ENCODE peak calls at places on chromosomes 3 and 15, in seven cellular contexts. One of them, this sample, is unnamed.

GRCh38 chr3:149657458-149657795 is 398 bp downstream of the WWTR1 start:
- DNase-seq in effector memory CD4-positive, alpha-beta T cell: no peak
- DNase-seq in NCI-H2081: no peak
- DNase-seq in SK-N-DZ: no peak
- DNase-seq in HEK293T: no peak
- DNase-seq in caudate nucleus: no peak
- DNase-seq in ELR: peak; percentile 66
- DNase-seq in this sample: no peak

GRCh38 chr3:143002083-143002712 is 828 bp downstream of the U2SURP start:
- DNase-seq in effector memory CD4-positive, alpha-beta T cell: no peak
- DNase-seq in HEK293T: peak; percentile 30
- DNase-seq in SK-N-DZ: peak; percentile 40
- DNase-seq in NCI-H2081: peak; percentile 68
- DNase-seq in caudate nucleus: no peak
- DNase-seq in ELR: peak; percentile 57
- DNase-seq in this sample: no peak

GRCh38 chr15:77282333-77282732 is 137.6 kb downstream of the PEAK1 start:
- DNase-seq in NCI-H2081: no peak
- DNase-seq in effector memory CD4-positive, alpha-beta T cell: no peak
- DNase-seq in SK-N-DZ: no peak
- DNase-seq in HEK293T: no peak
- DNase-seq in caudate nucleus: no peak
- DNase-seq in ELR: peak; percentile 55
- DNase-seq in this sample: no peak

GRCh38 chr3:190375250-190375649 is 12.7 kb upstream of the CLDN16 start:
- DNase-seq in caudate nucleus: no peak
- DNase-seq in SK-N-DZ: no peak
- DNase-seq in HEK293T: no peak
- DNase-seq in ELR: no peak
- DNase-seq in NCI-H2081: no peak
- DNase-seq in effector memory CD4-positive, alpha-beta T cell: no peak
- DNase-seq in this sample: no peak

GRCh38 chr3:143070977-143071551 is 48.5 kb upstream of the CHST2 start:
- DNase-seq in effector memory CD4-positive, alpha-beta T cell: no peak
- DNase-seq in ELR: peak; percentile 85
- DNase-seq in caudate nucleus: no peak
- DNase-seq in SK-N-DZ: no peak
- DNase-seq in HEK293T: no peak
- DNase-seq in NCI-H2081: no peak
- DNase-seq in this sample: no peak

GRCh38 chr15:100234158-100235029 is 107.4 kb downstream of the ADAMTS17 start:
- DNase-seq in NCI-H2081: no peak
- DNase-seq in ELR: no peak
- DNase-seq in caudate nucleus: no peak
- DNase-seq in effector memory CD4-positive, alpha-beta T cell: no peak
- DNase-seq in SK-N-DZ: no peak
- DNase-seq in HEK293T: no peak
- DNase-seq in this sample: no peak

GRCh38 chr3:126131881-126132750 is 48.2 kb upstream of the SLC41A3 start:
- DNase-seq in SK-N-DZ: no peak
- DNase-seq in HEK293T: no peak
- DNase-seq in NCI-H2081: no peak
- DNase-seq in effector memory CD4-positive, alpha-beta T cell: no peak
- DNase-seq in ELR: no peak
- DNase-seq in caudate nucleus: no peak
- DNase-seq in this sample: peak; percentile 55

GRCh38 chr3:127061641-127062040 is 78.7 kb downstream of the PLXNA1 start:
- DNase-seq in effector memory CD4-positive, alpha-beta T cell: no peak
- DNase-seq in HEK293T: no peak
- DNase-seq in ELR: no peak
- DNase-seq in caudate nucleus: no peak
- DNase-seq in SK-N-DZ: peak; percentile 48
- DNase-seq in NCI-H2081: no peak
- DNase-seq in this sample: no peak

GRCh38 chr3:180036678-180037455 is at the start of gene PEX5L:
- DNase-seq in NCI-H2081: peak; percentile 99
- DNase-seq in HEK293T: peak; percentile 62
- DNase-seq in effector memory CD4-positive, alpha-beta T cell: no peak
- DNase-seq in caudate nucleus: peak; percentile 51
- DNase-seq in SK-N-DZ: peak; percentile 89
- DNase-seq in ELR: peak; percentile 73
- DNase-seq in this sample: peak; percentile 62

GRCh38 chr3:152365766-152366593 is 97.3 kb downstream of the MBNL1 start:
- DNase-seq in SK-N-DZ: no peak
- DNase-seq in ELR: no peak
- DNase-seq in effector memory CD4-positive, alpha-beta T cell: no peak
- DNase-seq in caudate nucleus: no peak
- DNase-seq in NCI-H2081: no peak
- DNase-seq in HEK293T: no peak
- DNase-seq in this sample: no peak

This sample was measured in posterior cingulate gyrus.